ENCODE peak calls at places on chromosomes 16 and 17, in nine cellular contexts. One of them, this sample, is unnamed.
A peak's percentile ranks its signal among the peaks of the same experiment; 100 is the strongest.

GRCh38 chr16:65178151-65178550 is 56.3 kb upstream of the CDH11 start:
- DNase-seq in transverse colon: no peak
- DNase-seq in esophagus muscularis mucosa: no peak
- DNase-seq in esophagus squamous epithelium: no peak
- DNase-seq in uterus: no peak
- DNase-seq in adrenal gland: no peak
- DNase-seq in A549: no peak
- DNase-seq in HCT116: no peak
- DNase-seq in upper lobe of left lung: no peak
- DNase-seq in this sample: no peak

GRCh38 chr16:19810817-19811731 is 73.6 kb downstream of the GPRC5B start:
- DNase-seq in uterus: no peak
- DNase-seq in esophagus squamous epithelium: no peak
- DNase-seq in HCT116: no peak
- DNase-seq in transverse colon: no peak
- DNase-seq in adrenal gland: no peak
- DNase-seq in upper lobe of left lung: no peak
- DNase-seq in esophagus muscularis mucosa: no peak
- DNase-seq in A549: peak; percentile 79
- DNase-seq in this sample: no peak

GRCh38 chr16:21101631-21102420 is 48.8 kb downstream of the DNAH3 start:
- DNase-seq in adrenal gland: peak; percentile 21
- DNase-seq in HCT116: peak; percentile 19
- DNase-seq in uterus: no peak
- DNase-seq in esophagus squamous epithelium: no peak
- DNase-seq in esophagus muscularis mucosa: peak; percentile 74
- DNase-seq in A549: peak; percentile 50
- DNase-seq in upper lobe of left lung: no peak
- DNase-seq in transverse colon: peak; percentile 12
- DNase-seq in this sample: no peak

GRCh38 chr17:17564896-17565295 is 26.6 kb downstream of the PEMT start:
- DNase-seq in esophagus muscularis mucosa: no peak
- DNase-seq in esophagus squamous epithelium: no peak
- DNase-seq in HCT116: no peak
- DNase-seq in A549: no peak
- DNase-seq in upper lobe of left lung: no peak
- DNase-seq in transverse colon: no peak
- DNase-seq in uterus: no peak
- DNase-seq in adrenal gland: no peak
- DNase-seq in this sample: no peak

GRCh38 chr17:41957058-41957868 is 9.3 kb upstream of the CNP start:
- DNase-seq in adrenal gland: no peak
- DNase-seq in A549: no peak
- DNase-seq in esophagus squamous epithelium: no peak
- DNase-seq in upper lobe of left lung: no peak
- DNase-seq in esophagus muscularis mucosa: no peak
- DNase-seq in HCT116: no peak
- DNase-seq in uterus: no peak
- DNase-seq in transverse colon: no peak
- DNase-seq in this sample: no peak

GRCh38 chr16:53456625-53457024 is 22.4 kb downstream of the RBL2 start:
- DNase-seq in esophagus muscularis mucosa: no peak
- DNase-seq in transverse colon: no peak
- DNase-seq in uterus: no peak
- DNase-seq in esophagus squamous epithelium: no peak
- DNase-seq in HCT116: no peak
- DNase-seq in A549: no peak
- DNase-seq in adrenal gland: no peak
- DNase-seq in upper lobe of left lung: no peak
- DNase-seq in this sample: no peak

GRCh38 chr16:86868070-86868469 is 289.7 kb downstream of the FOXL1 start:
- DNase-seq in transverse colon: no peak
- DNase-seq in A549: no peak
- DNase-seq in upper lobe of left lung: no peak
- DNase-seq in adrenal gland: no peak
- DNase-seq in HCT116: no peak
- DNase-seq in uterus: no peak
- DNase-seq in esophagus muscularis mucosa: no peak
- DNase-seq in esophagus squamous epithelium: no peak
- DNase-seq in this sample: no peak

GRCh38 chr16:593807-594206 is 3.9 kb downstream of the RAB40C start:
- DNase-seq in uterus: no peak
- DNase-seq in upper lobe of left lung: no peak
- DNase-seq in A549: no peak
- DNase-seq in esophagus squamous epithelium: no peak
- DNase-seq in adrenal gland: no peak
- DNase-seq in transverse colon: no peak
- DNase-seq in esophagus muscularis mucosa: no peak
- DNase-seq in HCT116: no peak
- DNase-seq in this sample: no peak

GRCh38 chr16:88869673-88869980 is 3.2 kb upstream of the PABPN1L start:
- DNase-seq in transverse colon: no peak
- DNase-seq in esophagus squamous epithelium: no peak
- DNase-seq in esophagus muscularis mucosa: no peak
- DNase-seq in upper lobe of left lung: no peak
- DNase-seq in adrenal gland: peak; percentile 97
- DNase-seq in uterus: no peak
- DNase-seq in HCT116: no peak
- DNase-seq in A549: no peak
- DNase-seq in this sample: no peak

GRCh38 chr17:8651013-8651412 is 20.5 kb upstream of the MYH10 start:
- DNase-seq in esophagus muscularis mucosa: no peak
- DNase-seq in uterus: no peak
- DNase-seq in esophagus squamous epithelium: no peak
- DNase-seq in adrenal gland: no peak
- DNase-seq in upper lobe of left lung: no peak
- DNase-seq in HCT116: no peak
- DNase-seq in transverse colon: no peak
- DNase-seq in A549: no peak
- DNase-seq in this sample: no peak
- TF ChIP-seq CTCF in esophagus muscularis mucosa: no peak
- TF ChIP-seq CTCF in uterus: no peak
- TF ChIP-seq CTCF in esophagus squamous epithelium: no peak
- TF ChIP-seq CTCF in adrenal gland: no peak
- TF ChIP-seq CTCF in upper lobe of left lung: no peak
- TF ChIP-seq CTCF in HCT116: no peak
- TF ChIP-seq CTCF in transverse colon: no peak
- TF ChIP-seq CTCF in A549: no peak
- TF ChIP-seq CTCF in this sample: no peak

GRCh38 chr17:75450270-75450669 is 6.2 kb upstream of the TMEM94 start:
- DNase-seq in HCT116: no peak
- DNase-seq in A549: no peak
- DNase-seq in esophagus squamous epithelium: no peak
- DNase-seq in upper lobe of left lung: no peak
- DNase-seq in adrenal gland: no peak
- DNase-seq in esophagus muscularis mucosa: no peak
- DNase-seq in uterus: no peak
- DNase-seq in transverse colon: no peak
- DNase-seq in this sample: no peak
- TF ChIP-seq POLR2A in HCT116: no peak
- TF ChIP-seq POLR2A in A549: no peak
- TF ChIP-seq POLR2A in esophagus squamous epithelium: no peak
- TF ChIP-seq POLR2A in upper lobe of left lung: no peak
- TF ChIP-seq POLR2A in adrenal gland: no peak
- TF ChIP-seq POLR2A in esophagus muscularis mucosa: no peak
- TF ChIP-seq POLR2A in uterus: no peak
- TF ChIP-seq POLR2A in transverse colon: no peak
- TF ChIP-seq POLR2A in this sample: no peak

DNA sequence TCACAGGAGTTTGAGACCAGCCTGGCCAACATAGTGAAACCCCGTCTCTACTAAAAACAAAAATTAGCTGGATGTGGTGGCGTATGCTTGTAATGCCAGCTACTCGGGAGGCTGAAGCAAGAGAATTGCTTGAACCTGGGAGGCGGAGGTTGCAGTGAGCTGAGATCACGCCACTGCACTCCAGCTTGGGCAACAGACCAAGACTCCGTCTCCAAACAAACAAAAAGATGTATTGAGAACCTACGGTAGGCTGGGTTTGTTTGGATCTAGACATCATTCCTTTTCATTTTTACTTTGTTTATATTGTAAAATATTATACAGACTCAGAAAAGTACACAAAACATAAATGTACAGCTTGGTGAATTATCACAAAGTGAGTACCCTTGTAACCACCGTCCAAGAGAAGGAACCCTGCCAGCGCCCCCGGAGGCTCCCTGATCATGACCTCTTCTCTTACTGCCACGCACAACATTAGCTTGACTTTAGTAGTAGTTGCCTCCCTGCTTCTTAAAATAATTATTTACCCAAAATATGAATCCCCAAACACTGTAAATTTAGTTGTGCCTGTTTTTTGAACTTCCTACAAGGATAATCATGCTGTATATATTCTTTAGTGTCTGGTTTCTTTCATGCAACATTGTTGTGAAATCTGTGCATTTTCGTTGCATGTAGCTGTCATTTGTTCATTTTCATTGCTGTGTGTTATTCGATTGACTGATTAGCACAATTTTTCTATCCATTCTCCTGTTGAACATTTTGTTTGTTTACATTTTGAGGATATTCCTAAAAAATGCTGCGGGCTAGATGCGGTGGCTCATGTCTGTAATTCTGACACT is 56.5 kb downstream of the KSR1 start:
- DNase-seq in upper lobe of left lung: no peak
- DNase-seq in esophagus squamous epithelium: no peak
- DNase-seq in uterus: no peak
- DNase-seq in adrenal gland: no peak
- DNase-seq in transverse colon: no peak
- DNase-seq in esophagus muscularis mucosa: no peak
- DNase-seq in A549: no peak
- DNase-seq in HCT116: no peak
- DNase-seq in this sample: no peak
- TF ChIP-seq CTCF in upper lobe of left lung: no peak
- TF ChIP-seq CTCF in esophagus squamous epithelium: no peak
- TF ChIP-seq CTCF in uterus: no peak
- TF ChIP-seq CTCF in adrenal gland: no peak
- TF ChIP-seq CTCF in transverse colon: no peak
- TF ChIP-seq CTCF in esophagus muscularis mucosa: no peak
- TF ChIP-seq CTCF in A549: no peak
- TF ChIP-seq CTCF in HCT116: no peak
- TF ChIP-seq CTCF in this sample: no peak

GRCh38 chr17:73289549-73290254 is 22.1 kb downstream of the CDC42EP4 start:
- DNase-seq in esophagus squamous epithelium: no peak
- DNase-seq in A549: no peak
- DNase-seq in uterus: no peak
- DNase-seq in esophagus muscularis mucosa: no peak
- DNase-seq in adrenal gland: no peak
- DNase-seq in HCT116: no peak
- DNase-seq in upper lobe of left lung: no peak
- DNase-seq in transverse colon: no peak
- DNase-seq in this sample: no peak

GRCh38 chr17:73292031-73292531 is 19.7 kb downstream of the CDC42EP4 start:
- DNase-seq in upper lobe of left lung: peak; percentile 62
- DNase-seq in adrenal gland: peak; percentile 84
- DNase-seq in transverse colon: no peak
- DNase-seq in A549: no peak
- DNase-seq in HCT116: peak; percentile 89
- DNase-seq in esophagus squamous epithelium: no peak
- DNase-seq in uterus: no peak
- DNase-seq in esophagus muscularis mucosa: no peak
- DNase-seq in this sample: peak; percentile 80

GRCh38 chr17:73290399-73291259 is 21.2 kb downstream of the CDC42EP4 start:
- DNase-seq in upper lobe of left lung: no peak
- DNase-seq in transverse colon: no peak
- DNase-seq in esophagus squamous epithelium: no peak
- DNase-seq in esophagus muscularis mucosa: no peak
- DNase-seq in HCT116: no peak
- DNase-seq in uterus: no peak
- DNase-seq in A549: no peak
- DNase-seq in adrenal gland: no peak
- DNase-seq in this sample: no peak

GRCh38 chr17:73293031-73293430 is 18.8 kb downstream of the CDC42EP4 start:
- DNase-seq in upper lobe of left lung: no peak
- DNase-seq in transverse colon: no peak
- DNase-seq in esophagus squamous epithelium: no peak
- DNase-seq in HCT116: peak; percentile 51
- DNase-seq in esophagus muscularis mucosa: no peak
- DNase-seq in uterus: no peak
- DNase-seq in A549: no peak
- DNase-seq in adrenal gland: no peak
- DNase-seq in this sample: no peak

GRCh38 chr17:73291260-73291801 is 20.5 kb downstream of the CDC42EP4 start:
- DNase-seq in HCT116: peak; percentile 79
- DNase-seq in adrenal gland: peak; percentile 86
- DNase-seq in uterus: peak; percentile 68
- DNase-seq in A549: peak; percentile 59
- DNase-seq in esophagus squamous epithelium: no peak
- DNase-seq in esophagus muscularis mucosa: no peak
- DNase-seq in upper lobe of left lung: peak; percentile 92
- DNase-seq in transverse colon: peak; percentile 76
- DNase-seq in this sample: peak; percentile 60
- TF ChIP-seq POLR2A in HCT116: no peak
- TF ChIP-seq POLR2A in adrenal gland: no peak
- TF ChIP-seq POLR2A in uterus: no peak
- TF ChIP-seq POLR2A in A549: no peak
- TF ChIP-seq POLR2A in esophagus squamous epithelium: no peak
- TF ChIP-seq POLR2A in esophagus muscularis mucosa: no peak
- TF ChIP-seq POLR2A in upper lobe of left lung: no peak
- TF ChIP-seq POLR2A in transverse colon: no peak
- TF ChIP-seq POLR2A in this sample: no peak

GRCh38 chr17:74737299-74738050 is 419 bp downstream of the RAB37 start:
- DNase-seq in esophagus squamous epithelium: no peak
- DNase-seq in esophagus muscularis mucosa: no peak
- DNase-seq in uterus: no peak
- DNase-seq in transverse colon: peak; percentile 42
- DNase-seq in upper lobe of left lung: no peak
- DNase-seq in adrenal gland: no peak
- DNase-seq in A549: peak; percentile 80
- DNase-seq in HCT116: peak; percentile 59
- DNase-seq in this sample: no peak
- TF ChIP-seq CTCF in esophagus squamous epithelium: peak; percentile 15
- TF ChIP-seq CTCF in esophagus muscularis mucosa: no peak
- TF ChIP-seq CTCF in uterus: no peak
- TF ChIP-seq CTCF in transverse colon: peak; percentile 31
- TF ChIP-seq CTCF in upper lobe of left lung: peak; percentile 33
- TF ChIP-seq CTCF in adrenal gland: peak; percentile 47
- TF ChIP-seq CTCF in A549: peak; percentile 44
- TF ChIP-seq CTCF in HCT116: peak; percentile 80
- TF ChIP-seq CTCF in this sample: peak; percentile 7

GRCh38 chr17:59840908-59841666 is 51.7 kb downstream of the TUBD1 start:
- DNase-seq in uterus: no peak
- DNase-seq in transverse colon: no peak
- DNase-seq in upper lobe of left lung: peak; percentile 20
- DNase-seq in A549: no peak
- DNase-seq in adrenal gland: no peak
- DNase-seq in esophagus squamous epithelium: no peak
- DNase-seq in esophagus muscularis mucosa: no peak
- DNase-seq in HCT116: no peak
- DNase-seq in this sample: no peak
- TF ChIP-seq POLR2A in uterus: no peak
- TF ChIP-seq POLR2A in transverse colon: no peak
- TF ChIP-seq POLR2A in upper lobe of left lung: no peak
- TF ChIP-seq POLR2A in A549: no peak
- TF ChIP-seq POLR2A in adrenal gland: peak; percentile 22
- TF ChIP-seq POLR2A in esophagus squamous epithelium: no peak
- TF ChIP-seq POLR2A in esophagus muscularis mucosa: no peak
- TF ChIP-seq POLR2A in HCT116: peak; percentile 79
- TF ChIP-seq POLR2A in this sample: no peak